ENCODE peak calls at places on chromosomes 3 and 15, in four cellular contexts. W, K, P and E are unnamed samples.

GRCh38 chr3:109131276-109131675 is 5.2 kb upstream of the C3orf85 start:
- DNase-seq in P (no peak), W (no peak), K (no peak), E (no peak)

GRCh38 chr15:64096486-64097431 is 977 bp downstream of the SNX1 start:
- DNase-seq in P (no peak), W (no peak), K (no peak), E (no peak)

GRCh38 chr15:63598467-63599400 is 1.5 kb downstream of the FBXL22 start:
- DNase-seq in W (no peak), P (no peak), K (no peak), E (no peak)

GRCh38 chr3:194000712-194001111 is 135.2 kb upstream of the HES1 start:
- DNase-seq in K (no peak), P (no peak), W (no peak), E (no peak)

GRCh38 chr3:139718415-139718814 is 40.6 kb upstream of the NMNAT3 start:
- DNase-seq in W (no peak), P (no peak), K (no peak), E (no peak)

GRCh38 chr3:61371123-61371522 is 119.9 kb upstream of the FHIT start:
- DNase-seq in K (no peak), W (no peak), P (no peak), E (no peak)

GRCh38 chr3:134535186-134535974 is 49.5 kb downstream of the CEP63 start:
- DNase-seq in W (no peak), P (no peak), K (no peak), E (no peak)

GRCh38 chr3:10421996-10422395 is 83.4 kb downstream of the ATP2B2 start:
- DNase-seq in K (no peak), P (no peak), W (no peak), E (no peak)

GRCh38 chr3:181076558-181076957 is 87.0 kb upstream of the DNAJC19 start:
- DNase-seq in K (no peak), W (no peak), P (no peak), E (no peak)

GRCh38 chr3:52121813-52122212 is 32.4 kb downstream of the POC1A start:
- DNase-seq in W (no peak), K (peak; percentile 46), P (no peak), E (no peak)

GRCh38 chr3:31534036-31534435 is 1.3 kb downstream of the STT3B start:
- DNase-seq in P (no peak), W (no peak), K (no peak), E (no peak)

GRCh38 chr3:147305533-147306241 is 100.7 kb downstream of the ZIC4 start:
- DNase-seq in P (no peak), W (no peak), K (no peak), E (no peak)

GRCh38 chr3:187811580-187812250 is 66.4 kb upstream of the BCL6 start:
- DNase-seq in P (no peak), W (peak; percentile 17), K (no peak), E (no peak)

GRCh38 chr15:74127954-74128784 is 2.2 kb upstream of the ISLR2 start:
- DNase-seq in W (no peak), P (no peak), K (no peak), E (no peak)

GRCh38 chr3:101690972-101691371 is 4.5 kb upstream of the RPL24 start:
- DNase-seq in P (no peak), K (no peak), W (no peak), E (no peak)

GRCh38 chr15:41629883-41630282 is 30.3 kb upstream of the MGA start:
- DNase-seq in W (no peak), K (no peak), P (no peak), E (no peak)